ENCODE peak calls at places on chromosomes 4 and X, in four cellular contexts. T is sigmoid colon, Y is vagina, B is thoracic aorta. D is an unnamed sample.

GRCh38 chr4:114964016-114964415 is 149.4 kb downstream of the NDST4 start:
- DNase-seq in B (no peak), Y (no peak), T (no peak), D (no peak)

GRCh38 chr4:146029939-146030710 is 91.5 kb upstream of the ZNF827 start:
- DNase-seq in Y (no peak), B (no peak), T (no peak), D (peak; percentile 72)

GRCh38 chr4:186688150-186688943 is 35.3 kb downstream of the FAT1 start:
- DNase-seq in B (no peak), Y (no peak), T (no peak), D (no peak)

GRCh38 chr4:153197301-153197700 is 6.9 kb upstream of the TRIM2 start:
- DNase-seq in T (peak; percentile 18), Y (no peak), B (no peak), D (no peak)

GRCh38 chr4:73705721-73706120 is 34.6 kb upstream of the CXCL8 start:
- DNase-seq in Y (no peak), B (no peak), T (no peak), D (no peak)

GRCh38 chrX:8783100-8784098 is 17.8 kb downstream of the FAM9A start:
- DNase-seq in Y (no peak), T (no peak), B (no peak), D (no peak)

GRCh38 chrX:9899640-9900075 is 67.5 kb upstream of the CLDN34 start:
- DNase-seq in B (no peak), Y (no peak), T (peak; percentile 63), D (no peak)

GRCh38 chr4:164700471-164700870 is 53.5 kb upstream of the SMIM31 start:
- DNase-seq in T (no peak), Y (no peak), B (no peak), D (no peak)

GRCh38 chr4:139242511-139243051 is 37.4 kb downstream of the MGARP start:
- DNase-seq in T (no peak), Y (no peak), B (no peak), D (no peak)

GRCh38 chr4:139243448-139244365 is 36.3 kb downstream of the MGARP start:
- DNase-seq in Y (no peak), T (no peak), B (peak; percentile 4), D (no peak)

GRCh38 chr4:139241086-139241783 is 38.8 kb downstream of the MGARP start:
- DNase-seq in T (no peak), Y (no peak), B (no peak), D (no peak)

GRCh38 chr4:139239127-139239772 is 40.8 kb downstream of the MGARP start:
- DNase-seq in B (no peak), T (no peak), Y (no peak), D (no peak)

DNA sequence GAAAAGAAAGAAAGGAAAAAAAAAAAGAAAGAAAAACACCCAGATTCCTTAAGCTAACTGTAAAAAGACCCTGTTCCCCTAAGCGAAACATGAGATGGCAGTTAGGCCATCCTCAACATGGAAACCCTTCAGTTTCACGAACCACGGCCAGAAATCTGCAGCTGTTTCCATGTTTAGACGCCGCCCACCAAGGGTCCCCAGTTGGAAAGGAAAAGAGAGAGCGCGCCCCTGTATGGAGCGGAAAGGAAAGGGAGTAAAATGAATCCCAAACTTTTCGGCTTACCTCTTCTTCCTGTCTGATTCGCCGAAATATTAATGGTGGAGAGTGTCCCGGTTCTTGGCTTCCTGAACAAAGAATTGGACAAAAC is 38.3 kb downstream of the MGARP start:
- DNase-seq in Y (no peak), T (no peak), B (no peak), D (no peak)
- H3K27ac ChIP-seq in Y (no peak overlapping the region), T (no peak overlapping the region), B (no peak overlapping the region), D (no peak overlapping the region)

GRCh38 chr4:123649644-123650356 is 253.2 kb downstream of the SPRY1 start:
- DNase-seq in Y (no peak), T (peak; percentile 75), B (no peak), D (peak; percentile 38)

GRCh38 chr4:123651127-123651526 is 254.5 kb downstream of the SPRY1 start:
- DNase-seq in B (no peak), Y (no peak), T (no peak), D (no peak)

GRCh38 chr4:123653211-123653610 is 256.6 kb downstream of the SPRY1 start:
- DNase-seq in B (no peak), Y (no peak), T (no peak), D (no peak)

GRCh38 chr4:123652501-123652900 is 255.9 kb downstream of the SPRY1 start:
- DNase-seq in Y (no peak), T (no peak), B (no peak), D (no peak)

GRCh38 chr4:123651536-123652175 is 255.1 kb downstream of the SPRY1 start:
- DNase-seq in T (no peak), Y (no peak), B (no peak), D (no peak)
- H3K27ac ChIP-seq in T (peak overlapping the region; percentile 72), Y (peak overlapping the region; percentile 54), B (peak overlapping the region; percentile 49), D (peak overlapping the region; percentile 81)

DNA sequence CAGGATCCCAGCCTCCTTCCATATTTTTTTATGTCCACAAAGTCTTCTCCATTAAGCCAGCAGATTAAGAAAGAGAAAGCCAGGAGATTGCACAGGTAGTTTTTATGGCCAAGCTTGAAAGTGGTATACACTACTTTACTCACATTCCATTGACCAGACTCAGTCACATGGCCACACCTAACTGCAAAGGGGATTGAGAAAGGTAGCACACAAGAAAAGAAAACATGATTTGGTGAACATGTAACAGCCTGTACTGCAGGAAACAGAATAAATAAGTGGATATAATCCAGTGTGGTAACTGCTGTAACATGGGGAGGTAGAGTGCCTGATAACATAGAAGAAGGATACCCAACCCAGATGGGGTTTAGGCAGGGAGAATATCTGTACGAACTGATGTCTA is 43.9 kb downstream of the HOPX start:
- DNase-seq in B (no peak), Y (no peak), T (no peak), D (no peak)
- H3K27ac ChIP-seq in B (no peak overlapping the region), Y (no peak overlapping the region), T (peak overlapping the region; percentile 70), D (no peak overlapping the region)

GRCh38 chrX:19172741-19173140 is 50.5 kb upstream of the ADGRG2 start:
- DNase-seq in T (no peak), Y (no peak), B (no peak), D (no peak)

GRCh38 chrX:19176901-19177630 is 54.8 kb upstream of the ADGRG2 start:
- DNase-seq in B (no peak), Y (no peak), T (no peak), D (no peak)

GRCh38 chrX:19177710-19178109 is 55.4 kb upstream of the ADGRG2 start:
- DNase-seq in Y (peak; percentile 22), T (no peak), B (no peak), D (no peak)

GRCh38 chrX:19178402-19178801 is 56.1 kb upstream of the ADGRG2 start:
- DNase-seq in Y (no peak), B (no peak), T (no peak), D (no peak)

GRCh38 chrX:19174401-19175025 is 52.2 kb upstream of the ADGRG2 start:
- DNase-seq in T (no peak), Y (no peak), B (no peak), D (no peak)
- H3K27ac ChIP-seq in T (no peak overlapping the region), Y (no peak overlapping the region), B (no peak overlapping the region), D (no peak overlapping the region)

D was measured in transverse colon.